ENCODE peak calls at places on chromosomes 11 and 22, in seven cellular contexts. B, U, I, O, M, R and F are unnamed samples.

GRCh38 chr22:27801197-27801615 is 350 bp downstream of the MN1 start:
- DNase-seq in R (peak), B (peak), I (no peak), U (peak), O (no peak), M (peak), F (no peak)

GRCh38 chr11:1628506-1629325 is 859 bp upstream of the KRTAP5-5 start:
- DNase-seq in M (peak), O (peak), I (peak), U (peak), R (peak), B (peak), F (no peak)

GRCh38 chr11:15635501-15635900 is 520.8 kb downstream of the INSC start:
- DNase-seq in R (no peak), O (no peak), M (no peak), B (no peak), U (no peak), I (no peak), F (no peak)

GRCh38 chr22:31867386-31868153 is 76.8 kb upstream of the YWHAH start:
- DNase-seq in U (peak), M (no peak), O (no peak), I (no peak), R (no peak), B (peak), F (no peak)

GRCh38 chr22:37329239-37330140 is 47.2 kb downstream of the CYTH4 start:
- DNase-seq in O (no peak), R (no peak), B (no peak), U (peak), M (peak), I (no peak), F (no peak)

GRCh38 chr22:36871669-36872081 is 10.9 kb downstream of the NCF4 start:
- DNase-seq in U (peak), B (peak), O (no peak), M (peak), I (no peak), R (peak), F (peak)

GRCh38 chr11:62830904-62831519 is 839 bp downstream of the STX5 start:
- DNase-seq in R (peak), I (no peak), B (peak), M (peak), O (peak), U (no peak), F (peak)

GRCh38 chr11:70836071-70836470 is 416.3 kb downstream of the SHANK2 start:
- DNase-seq in B (no peak), R (no peak), U (no peak), M (no peak), O (no peak), I (no peak), F (no peak)

GRCh38 chr11:11381471-11382100 is 28.5 kb upstream of the CSNK2A3 start:
- DNase-seq in R (no peak), O (no peak), M (no peak), I (no peak), U (no peak), B (no peak), F (no peak)

GRCh38 chr11:86537541-86538222 is 134.7 kb downstream of the ME3 start:
- DNase-seq in B (peak), U (no peak), I (no peak), R (no peak), O (no peak), M (peak), F (peak)

GRCh38 chr22:36445158-36445668 is 36.2 kb downstream of the TXN2 start:
- DNase-seq in M (no peak), B (peak), I (no peak), O (no peak), U (no peak), R (no peak), F (no peak)

GRCh38 chr11:74909812-74910211 is 39.1 kb downstream of the XRRA1 start:
- DNase-seq in U (no peak), B (no peak), M (no peak), R (no peak), O (no peak), I (peak), F (no peak)

GRCh38 chr22:34414467-34415440 is 494.5 kb upstream of the LARGE1 start:
- DNase-seq in M (peak), B (peak), I (peak), U (peak), O (peak), R (peak), F (peak)

GRCh38 chr11:4606231-4607015 is 1.6 kb downstream of the TRIM68 start:
- DNase-seq in M (no peak), U (peak), I (no peak), R (no peak), O (no peak), B (no peak), F (no peak)

GRCh38 chr11:5203366-5203765 is 2.9 kb upstream of the OR51V1 start:
- DNase-seq in B (no peak), M (no peak), I (no peak), U (no peak), O (no peak), R (no peak), F (no peak)

GRCh38 chr22:47161631-47162030 is 399.2 kb downstream of the TBC1D22A start:
- DNase-seq in B (no peak), R (no peak), I (no peak), O (no peak), M (no peak), U (no peak), F (no peak)

GRCh38 chr11:126340960-126341709 is 14.4 kb upstream of the ST3GAL4 start:
- DNase-seq in O (no peak), I (no peak), U (peak), B (no peak), R (no peak), M (no peak), F (no peak)

GRCh38 chr22:45917146-45917545 is 59.8 kb downstream of the WNT7B start:
- DNase-seq in B (no peak), M (no peak), U (no peak), R (no peak), I (no peak), O (no peak), F (no peak)

GRCh38 chr11:73538381-73538872 is 59.5 kb downstream of the FAM168A start:
- DNase-seq in O (peak), U (no peak), I (peak), M (peak), R (peak), B (peak), F (no peak)

GRCh38 chr22:50599816-50600454 is 658 bp upstream of the MAPK8IP2 start:
- DNase-seq in O (no peak), R (peak), I (peak), B (peak), M (peak), U (peak), F (no peak)

GRCh38 chr11:20000393-20001134 is 159.7 kb downstream of the DBX1 start:
- DNase-seq in R (no peak), M (peak), I (no peak), B (peak), U (no peak), O (no peak), F (no peak)

GRCh38 chr11:132851247-132851646 is 681.1 kb downstream of the OPCML start:
- DNase-seq in O (no peak), R (no peak), B (no peak), U (no peak), I (no peak), M (no peak), F (no peak)

GRCh38 chr22:36546092-36546804 is 17.3 kb upstream of the EIF3D start:
- DNase-seq in U (peak), R (peak), M (peak), O (peak), B (peak), I (peak), F (peak)

GRCh38 chr11:112613051-112613972 is 347.9 kb upstream of the NCAM1 start:
- DNase-seq in B (no peak), R (peak), I (no peak), O (no peak), M (no peak), U (peak), F (peak)

GRCh38 chr11:94933225-94934130 is 39.9 kb downstream of the CWC15 start:
- DNase-seq in R (peak), B (no peak), O (no peak), I (no peak), U (peak), M (no peak), F (no peak)

GRCh38 chr22:39997939-39998726 is 3.4 kb downstream of the FAM83F start:
- DNase-seq in I (no peak), M (peak), B (peak), U (peak), R (peak), O (no peak), F (no peak)
- TF ChIP-seq EZH2phosphoT487 in I (no peak), M (no peak), B (no peak), U (no peak), R (no peak), O (no peak), F (no peak)

GRCh38 chr11:36007127-36007824 is 63.4 kb downstream of the LDLRAD3 start:
- DNase-seq in I (no peak), R (no peak), U (peak), O (no peak), B (no peak), M (no peak), F (no peak)
- TF ChIP-seq EZH2phosphoT487 in I (no peak), R (no peak), U (no peak), O (no peak), B (no peak), M (no peak), F (no peak)

GRCh38 chr22:17915188-17915587 is 109.2 kb downstream of the MICAL3 start:
- DNase-seq in B (no peak), I (no peak), O (no peak), R (no peak), U (no peak), M (no peak), F (no peak)

GRCh38 chr22:17915676-17916075 is 108.7 kb downstream of the MICAL3 start:
- DNase-seq in I (no peak), R (no peak), M (no peak), O (no peak), B (no peak), U (no peak), F (no peak)

GRCh38 chr22:17912942-17913704 is 111.2 kb downstream of the MICAL3 start:
- DNase-seq in R (no peak), U (no peak), O (no peak), M (no peak), I (no peak), B (peak), F (no peak)

GRCh38 chr22:17913705-17914282 is 110.6 kb downstream of the MICAL3 start:
- DNase-seq in M (no peak), I (no peak), U (no peak), O (no peak), R (no peak), B (no peak), F (no peak)

DNA sequence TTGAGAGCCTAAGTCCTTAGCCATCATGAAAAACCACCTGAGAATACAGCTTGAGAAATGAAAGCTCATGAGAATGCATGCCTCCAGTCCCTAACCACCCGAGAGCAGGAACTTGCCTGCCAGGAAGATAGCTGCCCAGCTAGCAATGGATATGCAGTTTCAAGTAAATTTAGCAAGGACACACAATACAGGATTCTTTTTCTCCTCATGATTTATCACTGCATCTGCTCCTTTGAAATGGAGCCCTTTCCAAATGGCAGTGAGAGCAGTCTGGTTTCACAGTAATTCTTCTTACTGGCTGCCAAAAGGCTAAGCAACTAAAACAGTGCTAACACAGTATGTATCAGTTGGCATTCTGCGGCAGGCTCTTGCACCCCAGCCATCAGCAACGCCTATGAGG is 109.9 kb downstream of the MICAL3 start:
- DNase-seq in O (no peak), I (peak), M (no peak), R (no peak), B (no peak), U (no peak), F (no peak)
- TF ChIP-seq EZH2phosphoT487 in O (no peak), I (no peak), M (no peak), R (no peak), B (no peak), U (no peak), F (no peak)

DNA sequence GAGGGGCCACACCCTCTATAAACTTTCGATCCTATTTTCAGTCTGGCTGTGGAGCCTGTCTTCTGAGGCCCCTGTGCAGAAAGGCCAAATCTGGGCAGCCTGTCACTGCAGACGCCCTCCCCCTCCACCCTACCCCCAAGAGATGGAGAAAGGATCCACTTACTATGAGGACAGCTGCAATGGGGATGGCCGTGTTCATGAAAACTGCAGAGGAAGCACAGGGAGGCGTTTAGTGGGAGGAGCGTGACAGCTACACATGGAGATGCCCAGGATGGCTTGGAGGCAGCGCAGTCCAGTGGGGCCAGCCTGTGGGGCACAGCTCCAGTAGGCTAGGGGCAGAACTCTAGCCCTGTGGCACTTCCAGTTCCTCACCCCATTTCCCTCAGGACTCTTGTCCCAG is 43.6 kb upstream of the KCNJ11 start:
- DNase-seq in M (no peak), R (no peak), U (no peak), I (no peak), B (no peak), O (no peak), F (no peak)
- TF ChIP-seq EZH2phosphoT487 in M (no peak), R (no peak), U (no peak), I (no peak), B (no peak), O (no peak), F (no peak)

DNA sequence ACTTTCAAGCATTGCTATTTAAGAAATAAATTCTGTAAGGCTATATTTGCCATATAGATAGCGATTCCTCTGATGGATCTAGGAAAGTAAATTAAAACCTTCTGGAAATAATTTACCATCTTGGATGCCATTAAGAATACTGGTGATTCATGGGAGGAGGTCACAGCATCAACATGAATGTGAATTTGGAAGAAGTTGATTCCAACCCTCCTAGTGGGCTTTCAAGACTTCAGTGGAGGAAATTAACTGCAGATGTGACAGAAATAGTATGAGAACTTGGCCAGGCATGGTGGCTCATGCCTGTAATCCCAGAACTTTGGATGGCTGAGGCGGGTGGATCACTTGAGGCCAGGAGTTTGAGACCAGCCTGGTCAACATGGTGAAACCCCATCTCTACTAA is 14.3 kb downstream of the XNDC1N start:
- DNase-seq in O (no peak), M (no peak), I (no peak), B (no peak), R (no peak), U (no peak), F (no peak)
- TF ChIP-seq EZH2phosphoT487 in O (no peak), M (no peak), I (no peak), B (no peak), R (no peak), U (no peak), F (no peak)

DNA sequence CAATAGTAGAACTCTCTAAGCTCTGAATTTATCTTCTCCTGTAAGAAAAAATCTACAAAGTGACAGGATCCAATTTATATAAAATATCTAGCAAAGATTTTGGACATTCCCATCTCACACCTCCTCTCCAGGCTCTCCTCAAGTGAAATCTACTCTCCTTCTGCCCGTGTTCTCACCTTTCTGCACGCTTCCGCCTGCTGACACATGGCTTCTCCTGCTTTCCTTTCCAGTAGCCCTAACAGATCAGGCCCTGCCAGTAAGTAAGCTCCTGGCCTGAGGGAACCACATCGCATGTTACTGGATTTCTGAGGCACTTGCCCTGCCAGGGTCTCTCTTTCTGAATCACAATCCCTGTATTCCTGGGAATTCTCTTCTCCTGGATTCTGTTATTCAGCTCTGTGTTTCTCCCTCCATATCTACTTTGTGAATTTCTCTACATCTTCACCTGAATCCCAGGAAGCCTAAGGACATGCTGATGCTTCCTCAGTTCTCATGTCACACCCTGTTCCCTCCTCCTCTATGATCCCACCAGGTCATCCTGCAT is 53.3 kb upstream of the TOP3B start:
- DNase-seq in I (no peak), M (no peak), O (no peak), R (no peak), U (no peak), B (no peak), F (no peak)
- TF ChIP-seq EZH2phosphoT487 in I (no peak), M (no peak), O (no peak), R (no peak), U (no peak), B (no peak), F (no peak)

DNA sequence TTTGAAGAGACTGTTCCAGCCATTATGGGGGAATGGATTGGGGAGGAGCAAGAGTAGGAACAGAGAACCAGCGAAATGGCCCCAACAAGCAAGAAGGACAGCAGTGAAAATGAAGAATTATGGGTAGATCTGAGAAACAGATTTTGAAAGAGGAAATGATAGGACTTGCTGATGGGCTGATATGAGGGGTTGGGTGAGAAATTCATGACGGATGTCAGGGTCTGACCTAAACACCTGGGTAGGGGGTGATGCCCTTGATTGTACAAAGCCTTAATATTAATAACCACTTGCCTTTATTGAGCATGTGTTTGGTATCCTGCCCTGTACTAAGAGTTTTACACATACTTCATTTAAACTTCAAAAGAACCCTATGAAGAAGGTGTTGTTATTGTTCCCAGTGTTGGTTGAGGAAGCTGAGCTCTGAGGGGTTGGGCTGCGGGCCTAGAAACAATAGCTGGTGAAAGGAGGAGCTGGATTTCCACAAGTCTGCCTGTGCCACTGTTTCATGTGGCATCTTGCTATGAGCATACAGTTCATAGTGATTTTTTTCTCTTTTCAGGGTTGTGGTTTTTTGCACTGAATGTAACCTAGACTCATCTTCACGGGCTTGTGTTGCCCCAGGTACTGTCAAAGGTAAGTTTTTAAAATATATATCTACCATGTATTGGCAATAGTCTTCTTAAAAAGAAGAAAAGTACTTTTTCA is 61.1 kb upstream of the TNRC6B start:
- DNase-seq in R (no peak), O (no peak), B (no peak), I (no peak), U (no peak), M (no peak), F (no peak)
- TF ChIP-seq EZH2phosphoT487 in R (no peak), O (no peak), B (no peak), I (no peak), U (no peak), M (no peak), F (no peak)

GRCh38 chr11:117621226-117621625 is 175.8 kb downstream of the DSCAML1 start:
- DNase-seq in I (no peak), B (peak), O (peak), M (no peak), U (peak), R (no peak), F (peak)

GRCh38 chr11:117626576-117626975 is 170.4 kb downstream of the DSCAML1 start:
- DNase-seq in M (no peak), B (no peak), U (no peak), R (no peak), I (no peak), O (no peak), F (no peak)

GRCh38 chr11:117620659-117621058 is 176.4 kb downstream of the DSCAML1 start:
- DNase-seq in R (no peak), I (no peak), B (no peak), M (no peak), U (no peak), O (no peak), F (no peak)

GRCh38 chr11:117625237-117625636 is 171.8 kb downstream of the DSCAML1 start:
- DNase-seq in B (no peak), O (no peak), U (no peak), R (no peak), M (no peak), I (no peak), F (no peak)

DNA sequence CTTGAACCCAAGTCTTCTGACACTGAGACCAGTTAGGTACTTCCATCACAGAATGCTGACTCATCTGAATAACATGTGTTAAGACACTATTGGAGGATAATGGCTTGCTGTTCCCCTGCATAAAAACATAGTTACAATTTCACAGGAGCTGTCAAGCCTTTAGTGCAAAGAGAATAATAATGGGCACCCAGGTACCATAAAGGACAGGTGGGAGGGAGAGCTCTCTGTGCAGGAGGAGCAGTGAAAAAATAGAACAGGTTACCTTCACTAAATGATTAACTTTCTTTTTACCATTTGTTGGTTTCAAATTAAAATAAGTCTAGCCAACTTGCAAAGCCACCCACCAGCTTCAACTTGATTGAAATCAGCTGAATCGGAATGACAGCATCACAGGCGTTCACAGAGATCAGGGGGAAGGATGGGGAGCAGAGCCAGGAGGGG is 173.2 kb downstream of the DSCAML1 start:
- DNase-seq in B (no peak), R (no peak), U (no peak), M (no peak), I (no peak), O (no peak), F (no peak)
- TF ChIP-seq EZH2phosphoT487 in B (no peak), R (no peak), U (no peak), M (no peak), I (no peak), O (no peak), F (no peak)

DNA sequence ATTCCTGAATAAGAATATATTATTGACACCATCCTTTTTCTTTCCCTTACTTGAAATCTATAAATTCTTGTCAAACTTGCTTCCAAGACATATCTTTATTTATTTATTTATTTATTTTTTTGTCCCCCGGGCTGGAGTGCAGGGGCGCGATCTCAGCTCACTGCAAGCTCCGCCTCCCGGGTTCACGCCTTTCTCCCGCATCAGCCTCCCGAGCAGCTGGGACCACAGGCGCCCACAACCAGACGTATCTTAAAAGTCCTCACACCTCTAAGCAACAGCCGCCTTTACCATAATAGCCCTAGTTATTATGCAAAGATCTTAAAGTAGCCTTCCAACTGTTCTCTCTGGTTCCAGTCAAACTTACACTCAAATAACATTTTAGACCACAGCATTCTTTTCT is 657.0 kb upstream of the B3GAT1 start:
- DNase-seq in B (no peak), I (no peak), U (no peak), M (no peak), R (no peak), O (no peak), F (no peak)
- TF ChIP-seq EZH2phosphoT487 in B (no peak), I (no peak), U (no peak), M (no peak), R (no peak), O (no peak), F (no peak)